ENCODE peak calls at places on chromosomes 7 and 10, in four cellular contexts. K, A, F and J are unnamed samples.

GRCh38 chr10:92667078-92667477 is 22.7 kb upstream of the HHEX start:
- DNase-seq in K (peak), A (no peak), F (no peak), J (no peak)

GRCh38 chr10:112515126-112515525 is 68.1 kb downstream of the VTI1A start:
- DNase-seq in K (no peak), A (no peak), F (no peak), J (no peak)

GRCh38 chr10:60348982-60349381 is 40.7 kb downstream of the ANK3 start:
- DNase-seq in K (no peak), A (no peak), F (no peak), J (no peak)

GRCh38 chr7:37377231-37377630 is 71.4 kb downstream of the ELMO1 start:
- DNase-seq in K (no peak), A (no peak), F (no peak), J (no peak)

GRCh38 chr10:121734517-121735137 is 136.4 kb upstream of the FGFR2 start:
- DNase-seq in K (no peak), A (no peak), F (no peak), J (no peak)

GRCh38 chr10:102769375-102770107 is 25.8 kb downstream of the WBP1L start:
- DNase-seq in K (no peak), A (no peak), F (no peak), J (no peak)

GRCh38 chr10:7788640-7789335 is 811 bp downstream of the ATP5F1C start:
- DNase-seq in K (peak), A (peak), F (peak), J (no peak)

GRCh38 chr10:6778992-6779701 is 199.1 kb upstream of the PRKCQ start:
- DNase-seq in K (no peak), A (peak), F (no peak), J (no peak)

GRCh38 chr7:51647931-51648351 is 331.3 kb upstream of the COBL start:
- DNase-seq in K (no peak), A (no peak), F (no peak), J (no peak)

GRCh38 chr7:94087664-94088352 is 83.7 kb upstream of the BET1 start:
- DNase-seq in K (no peak), A (peak), F (peak), J (peak)

GRCh38 chr7:50681451-50682045 is 101.1 kb downstream of the GRB10 start:
- DNase-seq in K (no peak), A (peak), F (no peak), J (no peak)

GRCh38 chr7:123816916-123817315 is 28.1 kb upstream of the HYAL4 start:
- DNase-seq in K (no peak), A (no peak), F (no peak), J (no peak)

GRCh38 chr7:20458483-20458882 is 127.8 kb downstream of the ITGB8 start:
- DNase-seq in K (no peak), A (no peak), F (no peak), J (no peak)

DNA sequence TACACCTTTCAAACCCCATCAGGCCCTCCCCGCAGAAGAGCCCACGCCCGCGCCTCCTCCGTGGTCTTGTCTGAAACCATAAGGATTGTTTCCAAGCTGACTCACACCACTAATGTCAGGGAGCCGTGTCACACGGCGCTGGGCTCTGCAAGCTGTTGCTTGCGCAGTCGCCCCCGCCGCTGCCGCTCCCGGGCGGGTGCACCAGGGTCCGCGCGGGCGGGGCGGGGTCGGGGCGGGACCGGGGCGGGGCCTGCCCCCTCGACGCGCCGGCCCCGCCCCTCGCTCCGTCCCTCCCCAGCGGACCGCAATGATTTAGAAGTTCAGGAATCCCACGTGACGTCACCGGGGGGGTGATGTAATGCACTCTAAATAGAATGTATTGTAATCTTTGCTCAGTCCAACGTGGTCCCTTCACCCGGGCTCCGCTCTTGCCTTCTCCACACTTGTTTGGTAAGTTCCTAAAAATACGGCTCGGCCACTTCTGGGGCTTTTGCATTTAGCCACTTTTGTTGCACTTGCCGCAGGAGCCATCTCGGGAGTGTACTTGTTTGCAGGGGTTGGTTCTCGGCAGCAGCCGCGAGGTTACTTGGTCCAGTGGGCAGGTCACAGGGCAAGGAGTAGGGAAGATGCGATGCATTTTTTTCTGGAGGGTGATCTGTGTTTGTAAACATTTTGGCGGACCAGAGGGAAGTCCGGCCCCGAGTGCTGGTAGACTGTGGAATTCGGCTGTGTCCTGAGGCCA is 3.2 kb upstream of the CREB5 start:
- DNase-seq in K (peak), A (peak), F (peak), J (peak)
- TF ChIP-seq POLR2A in K (no peak), A (no peak), F (peak), J (peak)

GRCh38 chr7:6165521-6166325 is 106.7 kb downstream of the CYTH3 start:
- DNase-seq in K (no peak), A (no peak), F (no peak), J (no peak)

GRCh38 chr7:6164010-6164409 is 108.4 kb downstream of the CYTH3 start:
- DNase-seq in K (peak), A (no peak), F (no peak), J (no peak)

GRCh38 chr7:6163402-6163801 is 109.0 kb downstream of the CYTH3 start:
- DNase-seq in K (peak), A (no peak), F (no peak), J (peak)

GRCh38 chr7:6165075-6165474 is 107.3 kb downstream of the CYTH3 start:
- DNase-seq in K (no peak), A (no peak), F (no peak), J (no peak)

DNA sequence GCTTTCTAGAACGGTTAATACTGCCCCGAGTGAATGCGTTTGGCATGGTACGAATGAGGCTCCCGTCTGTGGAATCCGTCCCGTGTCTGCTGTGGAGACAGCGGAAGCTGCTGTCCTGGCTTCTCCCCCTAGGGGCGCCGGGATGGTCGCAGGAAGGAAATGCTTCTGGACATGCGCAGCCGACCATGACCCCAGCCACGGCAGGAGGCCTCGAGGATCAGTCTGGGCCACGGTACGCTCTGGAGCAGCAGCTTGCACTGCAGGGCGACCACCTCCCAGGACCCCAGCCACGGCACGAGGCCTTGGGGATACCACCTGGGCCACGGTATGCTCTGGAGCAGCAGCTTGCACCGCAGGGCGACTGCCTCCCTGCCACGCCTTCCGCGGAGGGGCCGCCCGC is 107.9 kb downstream of the CYTH3 start:
- DNase-seq in K (peak), A (no peak), F (no peak), J (no peak)
- TF ChIP-seq CTCF in K (no peak), A (no peak), F (no peak), J (no peak)

DNA sequence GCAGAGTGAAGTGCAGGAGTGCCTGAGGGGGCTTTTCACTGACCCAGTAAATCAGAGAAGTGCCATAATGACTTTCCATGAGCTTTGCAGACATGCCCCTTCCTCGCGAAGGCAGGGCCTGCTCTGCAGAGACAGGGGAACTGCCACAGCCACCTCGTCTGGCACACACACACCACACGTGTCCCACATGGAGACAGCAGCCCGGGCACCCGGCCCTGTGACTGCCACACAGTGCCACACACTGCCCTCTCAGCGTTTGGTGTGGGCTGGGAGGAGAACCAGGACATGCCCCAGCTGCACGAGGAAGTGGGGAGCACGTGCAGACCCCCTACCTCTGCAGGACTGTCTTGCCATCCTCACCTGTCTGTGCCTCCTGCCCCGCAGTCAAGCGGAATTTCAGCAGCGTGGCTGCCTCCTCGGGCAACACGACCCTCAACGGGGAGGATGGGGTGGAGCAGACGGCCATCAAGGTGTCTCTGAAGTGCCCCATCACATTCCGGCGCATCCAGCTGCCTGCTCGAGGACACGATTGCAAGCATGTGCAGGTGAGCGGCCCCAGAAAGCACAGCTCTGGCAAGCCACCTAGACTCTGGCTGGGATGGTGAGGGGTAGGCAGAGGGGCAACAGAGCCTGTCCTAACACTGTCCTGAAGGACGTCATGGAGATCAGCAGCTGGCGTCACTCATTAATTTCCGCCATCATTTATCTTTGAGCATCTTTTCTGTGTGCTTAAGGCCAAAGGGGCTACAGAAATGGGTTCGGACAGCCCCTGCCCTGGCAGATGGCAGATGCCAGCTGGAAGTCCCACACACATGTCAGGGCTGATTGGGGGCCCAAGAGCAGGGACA is 43.4 kb upstream of the PPIF start:
- DNase-seq in K (no peak), A (no peak), F (no peak), J (no peak)
- TF ChIP-seq POLR2A in K (no peak), A (no peak), F (no peak), J (no peak)

DNA sequence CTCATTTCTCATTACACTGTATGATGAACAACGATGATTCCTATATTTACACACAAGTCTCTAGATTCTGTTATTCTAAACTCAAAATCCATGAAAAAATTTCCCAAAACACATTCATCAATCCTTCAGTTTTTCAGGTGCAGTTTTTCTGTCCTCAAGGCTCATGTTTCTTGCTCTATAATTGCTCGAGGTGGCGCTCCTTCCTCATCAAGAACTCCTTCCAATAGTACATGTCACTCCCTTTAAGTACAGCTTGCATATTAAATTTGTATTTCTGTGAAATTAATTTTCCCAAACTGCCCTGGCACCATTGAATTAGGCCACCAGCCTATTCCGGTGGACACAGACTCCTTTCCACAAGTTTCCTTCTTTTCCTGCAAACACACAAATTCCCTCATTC is 188.7 kb upstream of the MINDY3 start:
- DNase-seq in K (no peak), A (no peak), F (no peak), J (no peak)
- TF ChIP-seq CTCF in K (no peak), A (no peak), F (no peak), J (no peak)

GRCh38 chr10:97866524-97867219 is 17.0 kb downstream of the GOLGA7B start:
- DNase-seq in K (no peak), A (no peak), F (no peak), J (no peak)

GRCh38 chr10:97868134-97868685 is 18.6 kb downstream of the GOLGA7B start:
- DNase-seq in K (no peak), A (no peak), F (no peak), J (no peak)

GRCh38 chr10:97869091-97870042 is 19.7 kb downstream of the GOLGA7B start:
- DNase-seq in K (peak), A (peak), F (peak), J (peak)

GRCh38 chr10:97865488-97865887 is 15.8 kb downstream of the GOLGA7B start:
- DNase-seq in K (peak), A (no peak), F (no peak), J (no peak)

GRCh38 chr10:97867220-97867800 is 17.7 kb downstream of the GOLGA7B start:
- DNase-seq in K (no peak), A (no peak), F (no peak), J (no peak)
- TF ChIP-seq POLR2A in K (no peak), A (no peak), F (no peak), J (no peak)